ENCODE peak calls at places on chromosomes 11 and 22, in seven cellular contexts. E is coronary artery, Y is HL-60, X is H9, M is dorsolateral prefrontal cortex, C is RWPE1, A is IMR-90. N is an unnamed sample.

GRCh38 chr22:19422440-19423301 is 8.9 kb downstream of the HIRA start:
- DNase-seq in C (no peak), Y (no peak), M (no peak), A (no peak), E (no peak), X (no peak), N (no peak)

GRCh38 chr11:77287615-77288273 is 13.7 kb downstream of the GDPD4 start:
- DNase-seq in A (peak), M (no peak), Y (no peak), X (no peak), C (peak), E (no peak), N (no peak)

GRCh38 chr11:64559351-64560138 is 31.5 kb upstream of the SLC22A12 start:
- DNase-seq in E (no peak), M (no peak), Y (no peak), C (no peak), A (no peak), X (peak), N (no peak)

GRCh38 chr11:115214644-115215305 is 289.4 kb downstream of the CADM1 start:
- DNase-seq in E (no peak), M (no peak), A (no peak), X (no peak), Y (no peak), C (no peak), N (no peak)

GRCh38 chr11:118917488-118918127 is 8.1 kb downstream of the BCL9L start:
- DNase-seq in M (no peak), A (peak), C (peak), Y (peak), X (no peak), E (peak), N (peak)

GRCh38 chr11:76903325-76903724 is 42.6 kb downstream of the ACER3 start:
- DNase-seq in M (no peak), A (no peak), Y (no peak), C (peak), X (peak), E (no peak), N (no peak)

GRCh38 chr22:47954107-47954506 is 1191.7 kb downstream of the TBC1D22A start:
- DNase-seq in C (no peak), E (no peak), M (no peak), X (no peak), A (no peak), Y (no peak), N (no peak)

GRCh38 chr11:116540645-116541044 is 232.1 kb downstream of the BUD13 start:
- DNase-seq in C (no peak), A (no peak), X (no peak), M (no peak), Y (no peak), E (peak), N (no peak)

GRCh38 chr11:45045692-45046471 is 95.2 kb upstream of the TP53I11 start:
- DNase-seq in E (no peak), X (no peak), C (peak), M (no peak), Y (peak), A (peak), N (peak)

GRCh38 chr22:48955351-48956311 is 872.0 kb downstream of the BRD1 start:
- DNase-seq in M (peak), X (peak), E (peak), C (no peak), A (no peak), Y (no peak), N (no peak)

GRCh38 chr11:72333657-72334056 is 89.7 kb upstream of the PHOX2A start:
- DNase-seq in Y (peak), C (no peak), X (peak), A (no peak), M (no peak), E (no peak), N (no peak)

GRCh38 chr11:76626921-76627391 is 43.6 kb downstream of the LRRC32 start:
- DNase-seq in M (no peak), X (no peak), A (peak), Y (peak), E (no peak), C (no peak), N (peak)

GRCh38 chr11:10807629-10808552 is 835 bp downstream of the EIF4G2 start:
- DNase-seq in X (no peak), C (peak), Y (peak), E (peak), M (peak), A (peak), N (peak)

GRCh38 chr11:85170184-85170583 is 457.0 kb downstream of the DLG2 start:
- DNase-seq in C (peak), M (no peak), A (peak), X (no peak), Y (no peak), E (no peak), N (no peak)

GRCh38 chr11:57458060-57458409 is 2.3 kb upstream of the RTN4RL2 start:
- DNase-seq in E (no peak), M (no peak), A (no peak), Y (no peak), C (no peak), X (peak), N (no peak)

GRCh38 chr11:89168396-89168795 is 9.3 kb upstream of the TYR start:
- DNase-seq in C (no peak), M (no peak), Y (no peak), A (no peak), E (no peak), X (no peak), N (no peak)

GRCh38 chr11:118090545-118091162 is 3.9 kb upstream of the SMIM35 start:
- DNase-seq in Y (no peak), E (no peak), C (no peak), X (no peak), M (no peak), A (no peak), N (no peak)

GRCh38 chr11:68216171-68216938 is 3.3 kb upstream of the KMT5B start:
- DNase-seq in C (no peak), Y (no peak), X (no peak), E (no peak), M (no peak), A (no peak), N (no peak)

GRCh38 chr22:47627561-47628253 is 865.3 kb downstream of the TBC1D22A start:
- DNase-seq in A (no peak), C (no peak), X (no peak), E (no peak), Y (no peak), M (no peak), N (no peak)

GRCh38 chr11:44589301-44589700 is 23.8 kb downstream of the CD82 start:
- DNase-seq in C (no peak), A (peak), E (no peak), X (no peak), M (no peak), Y (no peak), N (no peak)

GRCh38 chr22:43275545-43275981 is 67.6 kb downstream of the SCUBE1 start:
- DNase-seq in Y (peak), M (no peak), E (no peak), C (no peak), A (peak), X (peak), N (no peak)

GRCh38 chr11:6608011-6608410 is 4.0 kb downstream of the TAF10 start:
- DNase-seq in Y (no peak), E (peak), A (no peak), C (no peak), M (no peak), X (no peak), N (no peak)

GRCh38 chr11:126496576-126497403 is 141.3 kb downstream of the ST3GAL4 start:
- DNase-seq in X (no peak), A (no peak), M (peak), C (no peak), E (no peak), Y (no peak), N (peak)

GRCh38 chr11:34345012-34345804 is 12.6 kb downstream of the ABTB2 start:
- DNase-seq in E (no peak), X (peak), C (peak), A (peak), Y (peak), M (no peak), N (no peak)

GRCh38 chr11:27227744-27228143 is 135.3 kb downstream of the CCDC34 start:
- DNase-seq in Y (no peak), E (no peak), C (no peak), X (no peak), M (no peak), A (no peak), N (no peak)

GRCh38 chr11:66044757-66045156 is 4.2 kb downstream of the GAL3ST3 start:
- DNase-seq in M (no peak), A (no peak), X (no peak), E (no peak), Y (no peak), C (no peak), N (peak)

GRCh38 chr11:16782226-16782919 is 43.9 kb downstream of the C11orf58 start:
- DNase-seq in M (no peak), Y (no peak), X (no peak), C (peak), E (no peak), A (no peak), N (no peak)

GRCh38 chr22:35648066-35649025 is at the start of gene APOL6:
- DNase-seq in A (peak), X (peak), C (peak), M (no peak), Y (no peak), E (no peak), N (no peak)

DNA sequence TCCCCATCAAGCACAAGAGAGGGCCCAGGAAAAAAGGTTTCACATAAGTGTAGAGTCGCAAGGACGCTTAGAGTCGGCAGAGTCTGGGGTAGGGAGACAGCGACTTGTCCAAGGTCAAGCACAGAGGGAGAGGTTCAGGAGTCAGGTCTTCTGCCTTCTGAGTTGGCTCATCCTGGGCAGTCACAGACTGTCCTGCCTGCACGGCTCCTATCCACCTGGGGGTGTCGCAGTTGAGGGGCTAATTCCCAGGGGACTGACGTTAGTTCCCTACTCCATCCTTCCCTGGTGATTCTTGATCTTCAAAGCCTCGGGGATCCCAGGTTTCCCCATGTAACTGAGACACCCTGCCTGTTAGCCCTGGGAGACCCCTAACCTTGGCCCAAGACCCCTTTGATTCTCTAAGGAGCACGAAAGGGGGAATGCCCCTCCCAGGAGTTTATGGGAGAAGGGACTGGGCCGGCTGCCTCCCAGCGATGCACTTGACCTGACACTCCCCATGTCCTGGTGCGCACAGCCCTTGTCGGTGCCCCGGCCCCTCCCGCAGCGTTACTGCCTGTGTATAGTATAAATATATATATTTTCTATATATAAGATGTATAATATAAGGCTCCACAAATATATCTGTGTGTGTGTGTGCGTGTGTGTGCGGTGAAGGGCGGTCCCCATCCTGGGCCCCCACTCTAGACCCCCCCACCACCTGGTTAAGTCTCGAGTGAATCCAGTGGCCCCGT is 14.7 kb upstream of the TAB1 start:
- DNase-seq in Y (no peak), M (no peak), E (no peak), C (no peak), A (peak), X (peak), N (no peak)
- TF ChIP-seq CTCF in Y (no peak), M (no peak), E (no peak), C (no peak), A (peak), X (peak), N (no peak)

GRCh38 chr11:3223932-3224729 is 5.5 kb upstream of the MRGPRG start:
- DNase-seq in E (no peak), A (no peak), X (peak), Y (no peak), M (no peak), C (no peak), N (no peak)
- TF ChIP-seq CTCF in E (no peak), A (no peak), X (peak), Y (no peak), M (no peak), C (no peak), N (no peak)

GRCh38 chr11:29432719-29433325 is 584.0 kb downstream of the KCNA4 start:
- DNase-seq in Y (no peak), X (no peak), A (peak), M (no peak), E (no peak), C (peak), N (no peak)
- TF ChIP-seq CTCF in Y (no peak), X (peak), A (peak), M (peak), E (no peak), C (peak), N (peak)

DNA sequence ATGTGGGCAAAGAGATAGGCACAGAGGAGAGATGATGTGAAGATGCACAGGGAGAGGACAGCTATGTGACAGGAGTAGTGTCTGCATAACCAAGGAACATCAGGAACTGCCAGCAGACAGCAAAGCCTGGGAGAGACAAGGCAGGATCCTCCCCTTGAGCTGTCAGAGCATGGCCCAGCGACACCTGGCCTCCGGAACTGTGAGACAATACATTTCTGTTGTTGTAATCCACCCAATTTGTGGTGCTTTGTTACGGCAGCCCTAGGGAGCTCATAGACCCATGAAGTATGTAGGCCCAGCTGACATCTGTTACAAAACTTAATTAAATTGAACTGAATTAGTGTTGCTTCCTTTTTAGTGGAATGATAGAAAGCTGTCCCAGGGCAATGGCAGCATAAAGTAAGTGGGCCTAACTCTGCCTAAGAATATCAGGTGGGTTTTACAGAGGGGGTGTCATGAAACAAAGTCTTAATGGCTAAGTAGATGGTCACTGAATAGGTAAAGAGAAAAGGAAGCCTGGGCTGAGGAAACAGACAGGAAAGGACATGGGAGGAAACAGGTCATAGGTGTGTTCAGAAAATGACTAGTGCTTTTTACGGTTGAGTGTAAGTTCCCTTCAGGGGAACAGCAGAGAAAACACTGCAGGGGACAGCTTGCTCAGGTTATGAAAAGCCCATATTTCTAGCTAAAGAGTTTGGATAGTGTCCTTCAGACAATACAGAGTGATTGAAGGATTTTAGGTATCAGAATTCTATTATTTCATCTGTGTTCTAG is 24.8 kb downstream of the RASSF10 start:
- DNase-seq in C (no peak), X (no peak), E (no peak), Y (no peak), M (no peak), A (no peak), N (no peak)
- TF ChIP-seq CTCF in C (no peak), X (no peak), E (no peak), Y (no peak), M (no peak), A (no peak), N (no peak)

DNA sequence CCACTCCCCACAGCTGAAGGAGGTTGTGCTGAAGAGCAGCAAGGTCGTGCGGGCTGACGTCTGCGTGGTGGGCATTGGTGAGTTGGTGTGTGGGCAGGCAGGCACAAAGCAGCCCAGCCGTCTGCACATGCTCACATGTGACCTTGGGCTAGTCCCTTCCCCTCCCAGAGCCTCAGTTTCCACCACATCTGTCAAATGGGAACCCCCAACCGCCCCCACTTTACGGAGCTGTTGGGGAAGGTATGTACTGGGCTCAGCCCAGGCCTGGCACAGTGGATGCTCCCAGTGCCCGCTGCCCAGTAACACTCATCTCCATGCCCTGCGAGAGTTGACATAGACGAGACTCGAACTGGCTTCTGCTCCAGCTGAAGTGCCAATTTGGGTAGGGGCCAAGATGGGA is 5.1 kb upstream of the LZTR1 start:
- DNase-seq in C (no peak), E (no peak), A (no peak), X (no peak), M (no peak), Y (no peak), N (no peak)
- TF ChIP-seq CTCF in C (no peak), E (no peak), A (no peak), X (no peak), M (no peak), Y (no peak), N (no peak)

GRCh38 chr11:898160-898517 is 12.5 kb downstream of the CHID1 start:
- DNase-seq in A (peak), X (peak), E (no peak), Y (no peak), C (peak), M (no peak), N (no peak)

GRCh38 chr11:899724-900123 is 10.9 kb downstream of the CHID1 start:
- DNase-seq in A (no peak), E (no peak), M (no peak), Y (no peak), C (no peak), X (no peak), N (no peak)

GRCh38 chr11:897226-898159 is 13.1 kb downstream of the CHID1 start:
- DNase-seq in A (no peak), M (no peak), E (no peak), Y (no peak), X (no peak), C (no peak), N (no peak)

GRCh38 chr11:900545-900944 is 10.1 kb downstream of the CHID1 start:
- DNase-seq in X (no peak), Y (no peak), C (no peak), E (no peak), A (no peak), M (no peak), N (no peak)

GRCh38 chr11:898540-899190 is 11.9 kb downstream of the CHID1 start:
- DNase-seq in Y (no peak), C (no peak), A (no peak), X (no peak), E (no peak), M (no peak), N (no peak)
- TF ChIP-seq CTCF in Y (no peak), C (peak), A (peak), X (peak), E (no peak), M (no peak), N (no peak)

DNA sequence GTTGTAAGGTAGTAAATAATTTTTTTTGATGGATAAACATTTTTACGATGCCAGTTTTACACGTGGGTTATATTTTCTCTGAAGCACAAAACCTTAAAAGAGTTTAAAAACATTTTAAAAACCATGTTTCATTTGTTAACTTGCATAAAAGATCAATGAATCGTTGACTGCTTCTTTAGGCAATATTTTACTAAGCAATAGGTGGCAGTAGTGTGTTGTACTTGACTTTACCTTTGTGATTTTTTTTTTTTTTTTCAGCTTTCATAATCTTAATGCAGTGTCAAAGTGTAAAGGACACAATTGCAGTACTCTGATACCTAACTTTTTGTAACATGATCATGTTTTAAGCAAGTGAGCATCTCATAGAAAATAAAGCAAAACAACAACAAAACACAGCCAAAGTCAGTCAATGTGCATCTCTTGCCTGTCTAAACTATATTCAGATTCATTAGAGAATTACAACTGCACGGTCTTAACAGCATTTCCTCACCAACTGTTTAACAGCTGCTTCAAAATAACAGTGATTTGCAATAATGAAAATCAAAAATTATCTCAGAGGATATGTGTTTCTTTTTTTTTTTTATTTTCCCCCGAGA is 27.7 kb downstream of the DNAJC24 start:
- DNase-seq in X (no peak), A (peak), M (no peak), Y (no peak), C (peak), E (no peak), N (no peak)
- TF ChIP-seq CTCF in X (peak), A (peak), M (peak), Y (peak), C (peak), E (no peak), N (peak)

GRCh38 chr11:2400069-2400760 is at the start of gene TSSC4:
- DNase-seq in C (peak), Y (peak), X (peak), A (peak), M (peak), E (peak), N (peak)
- TF ChIP-seq CTCF in C (peak), Y (peak), X (peak), A (peak), M (peak), E (peak), N (peak)

N was measured in CD14-positive monocyte.